ENCODE peak calls at places on chromosomes 2 and 18, in five cellular contexts. One of them, this sample, is unnamed.

GRCh38 chr2:200699310-200699709 is 112.4 kb upstream of the BZW1 start:
- DNase-seq in H7: no peak
- DNase-seq in NCI-H1694: no peak
- DNase-seq in prostate gland: no peak
- DNase-seq in Peyer's patch: no peak
- DNase-seq in this sample: no peak

GRCh38 chr18:23662309-23663263 is at the start of gene ANKRD29:
- DNase-seq in NCI-H1694: no peak
- DNase-seq in prostate gland: peak; percentile 15
- DNase-seq in H7: peak; percentile 93
- DNase-seq in Peyer's patch: no peak
- DNase-seq in this sample: peak; percentile 43

GRCh38 chr18:21053127-21053526 is 58.5 kb downstream of the ROCK1 start:
- DNase-seq in NCI-H1694: no peak
- DNase-seq in Peyer's patch: no peak
- DNase-seq in prostate gland: no peak
- DNase-seq in H7: no peak
- DNase-seq in this sample: no peak

GRCh38 chr2:231227309-231228162 is 29.1 kb downstream of the ARMC9 start:
- DNase-seq in NCI-H1694: peak; percentile 81
- DNase-seq in prostate gland: peak; percentile 53
- DNase-seq in H7: peak; percentile 89
- DNase-seq in Peyer's patch: peak; percentile 54
- DNase-seq in this sample: peak; percentile 93

GRCh38 chr2:241900251-241901017 is 30.9 kb downstream of the RTP5 start:
- DNase-seq in H7: peak; percentile 41
- DNase-seq in prostate gland: no peak
- DNase-seq in NCI-H1694: no peak
- DNase-seq in Peyer's patch: no peak
- DNase-seq in this sample: no peak

GRCh38 chr2:239605976-239606375 is 205.2 kb upstream of the HDAC4 start:
- DNase-seq in NCI-H1694: no peak
- DNase-seq in prostate gland: no peak
- DNase-seq in Peyer's patch: no peak
- DNase-seq in H7: no peak
- DNase-seq in this sample: no peak

GRCh38 chr2:189646521-189646920 is 14.7 kb upstream of the ASNSD1 start:
- DNase-seq in prostate gland: no peak
- DNase-seq in Peyer's patch: no peak
- DNase-seq in H7: no peak
- DNase-seq in NCI-H1694: no peak
- DNase-seq in this sample: no peak

GRCh38 chr2:159044804-159045286 is 76.4 kb downstream of the TANC1 start:
- DNase-seq in H7: no peak
- DNase-seq in prostate gland: no peak
- DNase-seq in Peyer's patch: no peak
- DNase-seq in NCI-H1694: no peak
- DNase-seq in this sample: peak; percentile 72

GRCh38 chr18:76783786-76784484 is 38.4 kb upstream of the ZNF236 start:
- DNase-seq in prostate gland: no peak
- DNase-seq in NCI-H1694: no peak
- DNase-seq in H7: no peak
- DNase-seq in Peyer's patch: no peak
- DNase-seq in this sample: no peak

GRCh38 chr2:20065885-20066602 is 14.6 kb upstream of the LAPTM4A start:
- DNase-seq in H7: no peak
- DNase-seq in NCI-H1694: peak; percentile 76
- DNase-seq in Peyer's patch: no peak
- DNase-seq in prostate gland: peak; percentile 48
- DNase-seq in this sample: no peak